ENCODE peak calls at places on chromosome 3, in ten cellular contexts. One of them, this sample, is unnamed.

GRCh38 chr3:99902091-99902490 is 84.4 kb downstream of the CMSS1 start:
- DNase-seq in NCI-H1048: no peak
- DNase-seq in AG20443: no peak
- DNase-seq in AML-193: no peak
- DNase-seq in KG1: no peak
- DNase-seq in NCI-H1694: no peak
- DNase-seq in T-helper 1 cell: no peak
- DNase-seq in HuH-7: no peak
- DNase-seq in sigmoid colon: no peak
- DNase-seq in HEK293T: no peak
- DNase-seq in this sample: no peak

GRCh38 chr3:5010140-5010539 is 30.9 kb downstream of the BHLHE40 start:
- DNase-seq in NCI-H1048: no peak
- DNase-seq in HuH-7: no peak
- DNase-seq in HEK293T: no peak
- DNase-seq in T-helper 1 cell: no peak
- DNase-seq in AG20443: no peak
- DNase-seq in KG1: no peak
- DNase-seq in AML-193: no peak
- DNase-seq in sigmoid colon: no peak
- DNase-seq in NCI-H1694: no peak
- DNase-seq in this sample: no peak

GRCh38 chr3:141796436-141797166 is 33.4 kb downstream of the GRK7 start:
- DNase-seq in KG1: peak
- DNase-seq in sigmoid colon: no peak
- DNase-seq in NCI-H1694: no peak
- DNase-seq in T-helper 1 cell: peak
- DNase-seq in AML-193: peak
- DNase-seq in AG20443: peak
- DNase-seq in HuH-7: no peak
- DNase-seq in NCI-H1048: no peak
- DNase-seq in HEK293T: no peak
- DNase-seq in this sample: no peak

GRCh38 chr3:89098964-89099585 is 8.3 kb upstream of the EPHA3 start:
- DNase-seq in NCI-H1048: peak
- DNase-seq in AG20443: peak
- DNase-seq in KG1: no peak
- DNase-seq in HEK293T: peak
- DNase-seq in HuH-7: no peak
- DNase-seq in NCI-H1694: no peak
- DNase-seq in T-helper 1 cell: peak
- DNase-seq in AML-193: peak
- DNase-seq in sigmoid colon: no peak
- DNase-seq in this sample: no peak

GRCh38 chr3:34377961-34378360 is 579.5 kb downstream of the PDCD6IP start:
- DNase-seq in sigmoid colon: no peak
- DNase-seq in HEK293T: no peak
- DNase-seq in T-helper 1 cell: no peak
- DNase-seq in KG1: no peak
- DNase-seq in AML-193: no peak
- DNase-seq in NCI-H1694: no peak
- DNase-seq in AG20443: no peak
- DNase-seq in NCI-H1048: no peak
- DNase-seq in HuH-7: no peak
- DNase-seq in this sample: no peak

GRCh38 chr3:145904138-145904537 is 256.8 kb downstream of the PLOD2 start:
- DNase-seq in HEK293T: no peak
- DNase-seq in AML-193: no peak
- DNase-seq in NCI-H1048: no peak
- DNase-seq in NCI-H1694: no peak
- DNase-seq in HuH-7: no peak
- DNase-seq in T-helper 1 cell: no peak
- DNase-seq in sigmoid colon: no peak
- DNase-seq in AG20443: no peak
- DNase-seq in KG1: no peak
- DNase-seq in this sample: no peak

GRCh38 chr3:117998071-117998470 is 1036.6 kb downstream of the IGSF11 start:
- DNase-seq in KG1: no peak
- DNase-seq in HuH-7: no peak
- DNase-seq in AG20443: peak
- DNase-seq in HEK293T: no peak
- DNase-seq in sigmoid colon: no peak
- DNase-seq in AML-193: no peak
- DNase-seq in T-helper 1 cell: no peak
- DNase-seq in NCI-H1694: no peak
- DNase-seq in NCI-H1048: no peak
- DNase-seq in this sample: no peak

GRCh38 chr3:133121471-133121870 is 83.3 kb downstream of the TMEM108 start:
- DNase-seq in HuH-7: no peak
- DNase-seq in KG1: no peak
- DNase-seq in T-helper 1 cell: no peak
- DNase-seq in NCI-H1694: no peak
- DNase-seq in HEK293T: no peak
- DNase-seq in sigmoid colon: no peak
- DNase-seq in AG20443: no peak
- DNase-seq in AML-193: no peak
- DNase-seq in NCI-H1048: no peak
- DNase-seq in this sample: no peak

GRCh38 chr3:155585384-155585783 is 159.5 kb downstream of the PLCH1 start:
- DNase-seq in AML-193: no peak
- DNase-seq in NCI-H1694: no peak
- DNase-seq in AG20443: no peak
- DNase-seq in sigmoid colon: no peak
- DNase-seq in HEK293T: no peak
- DNase-seq in HuH-7: no peak
- DNase-seq in NCI-H1048: no peak
- DNase-seq in T-helper 1 cell: no peak
- DNase-seq in KG1: no peak
- DNase-seq in this sample: no peak

GRCh38 chr3:100340527-100340926 is 6.0 kb downstream of the NIT2 start:
- DNase-seq in NCI-H1048: no peak
- DNase-seq in HEK293T: no peak
- DNase-seq in sigmoid colon: no peak
- DNase-seq in NCI-H1694: no peak
- DNase-seq in HuH-7: no peak
- DNase-seq in AG20443: no peak
- DNase-seq in AML-193: no peak
- DNase-seq in T-helper 1 cell: no peak
- DNase-seq in KG1: no peak
- DNase-seq in this sample: no peak

GRCh38 chr3:36496734-36497133 is 116.4 kb downstream of the STAC start:
- DNase-seq in NCI-H1694: no peak
- DNase-seq in sigmoid colon: no peak
- DNase-seq in T-helper 1 cell: no peak
- DNase-seq in HEK293T: no peak
- DNase-seq in HuH-7: no peak
- DNase-seq in NCI-H1048: no peak
- DNase-seq in KG1: no peak
- DNase-seq in AML-193: peak
- DNase-seq in AG20443: peak
- DNase-seq in this sample: no peak

GRCh38 chr3:110123929-110124328 is 786.6 kb upstream of the DPPA4 start:
- DNase-seq in T-helper 1 cell: no peak
- DNase-seq in HuH-7: no peak
- DNase-seq in AG20443: no peak
- DNase-seq in sigmoid colon: no peak
- DNase-seq in HEK293T: no peak
- DNase-seq in KG1: no peak
- DNase-seq in AML-193: no peak
- DNase-seq in NCI-H1048: no peak
- DNase-seq in NCI-H1694: no peak
- DNase-seq in this sample: no peak

GRCh38 chr3:174062923-174063322 is 665.4 kb downstream of the NLGN1 start:
- DNase-seq in sigmoid colon: no peak
- DNase-seq in AG20443: no peak
- DNase-seq in HEK293T: no peak
- DNase-seq in NCI-H1694: no peak
- DNase-seq in NCI-H1048: no peak
- DNase-seq in KG1: no peak
- DNase-seq in T-helper 1 cell: no peak
- DNase-seq in AML-193: no peak
- DNase-seq in HuH-7: no peak
- DNase-seq in this sample: no peak

GRCh38 chr3:129399145-129399894 is 29.1 kb downstream of the EFCAB12 start:
- DNase-seq in AG20443: peak
- DNase-seq in NCI-H1694: peak
- DNase-seq in HEK293T: peak
- DNase-seq in NCI-H1048: peak
- DNase-seq in T-helper 1 cell: peak
- DNase-seq in HuH-7: peak
- DNase-seq in sigmoid colon: peak
- DNase-seq in KG1: peak
- DNase-seq in AML-193: peak
- DNase-seq in this sample: peak

GRCh38 chr3:52522651-52523251 is 10.9 kb downstream of the NT5DC2 start:
- DNase-seq in sigmoid colon: peak
- DNase-seq in NCI-H1048: no peak
- DNase-seq in HuH-7: no peak
- DNase-seq in NCI-H1694: no peak
- DNase-seq in HEK293T: no peak
- DNase-seq in T-helper 1 cell: no peak
- DNase-seq in AML-193: no peak
- DNase-seq in AG20443: no peak
- DNase-seq in KG1: no peak
- DNase-seq in this sample: no peak

GRCh38 chr3:160027541-160028195 is 39.0 kb downstream of the IL12A start:
- DNase-seq in sigmoid colon: no peak
- DNase-seq in AML-193: peak
- DNase-seq in NCI-H1048: no peak
- DNase-seq in HuH-7: no peak
- DNase-seq in NCI-H1694: no peak
- DNase-seq in T-helper 1 cell: peak
- DNase-seq in HEK293T: no peak
- DNase-seq in AG20443: peak
- DNase-seq in KG1: no peak
- DNase-seq in this sample: no peak

GRCh38 chr3:58049143-58049785 is 41.0 kb downstream of the FLNB start:
- DNase-seq in NCI-H1048: no peak
- DNase-seq in AML-193: no peak
- DNase-seq in T-helper 1 cell: no peak
- DNase-seq in HuH-7: peak
- DNase-seq in KG1: no peak
- DNase-seq in NCI-H1694: no peak
- DNase-seq in HEK293T: peak
- DNase-seq in sigmoid colon: peak
- DNase-seq in AG20443: peak
- DNase-seq in this sample: no peak

GRCh38 chr3:147613710-147614109 is 204.5 kb downstream of the ZIC1 start:
- DNase-seq in sigmoid colon: no peak
- DNase-seq in T-helper 1 cell: no peak
- DNase-seq in HuH-7: no peak
- DNase-seq in NCI-H1694: no peak
- DNase-seq in AML-193: no peak
- DNase-seq in NCI-H1048: no peak
- DNase-seq in KG1: no peak
- DNase-seq in AG20443: no peak
- DNase-seq in HEK293T: no peak
- DNase-seq in this sample: no peak

GRCh38 chr3:121667333-121667732 is 6.6 kb upstream of the HCLS1 start:
- DNase-seq in AG20443: no peak
- DNase-seq in NCI-H1048: no peak
- DNase-seq in AML-193: no peak
- DNase-seq in KG1: no peak
- DNase-seq in HuH-7: no peak
- DNase-seq in NCI-H1694: no peak
- DNase-seq in HEK293T: no peak
- DNase-seq in sigmoid colon: no peak
- DNase-seq in T-helper 1 cell: no peak
- DNase-seq in this sample: no peak

GRCh38 chr3:85758442-85758841 is 799.7 kb downstream of the CADM2 start:
- DNase-seq in T-helper 1 cell: no peak
- DNase-seq in HEK293T: no peak
- DNase-seq in HuH-7: no peak
- DNase-seq in sigmoid colon: no peak
- DNase-seq in AML-193: no peak
- DNase-seq in NCI-H1694: no peak
- DNase-seq in KG1: no peak
- DNase-seq in NCI-H1048: no peak
- DNase-seq in AG20443: no peak
- DNase-seq in this sample: no peak

GRCh38 chr3:124593442-124593829 is 136.8 kb upstream of the UMPS start:
- DNase-seq in AML-193: no peak
- DNase-seq in HEK293T: no peak
- DNase-seq in HuH-7: no peak
- DNase-seq in NCI-H1048: no peak
- DNase-seq in sigmoid colon: no peak
- DNase-seq in T-helper 1 cell: no peak
- DNase-seq in KG1: no peak
- DNase-seq in AG20443: no peak
- DNase-seq in NCI-H1694: no peak
- DNase-seq in this sample: no peak

GRCh38 chr3:148974726-148975125 is 16.6 kb upstream of the GYG1 start:
- DNase-seq in KG1: no peak
- DNase-seq in HuH-7: no peak
- DNase-seq in NCI-H1694: no peak
- DNase-seq in sigmoid colon: no peak
- DNase-seq in HEK293T: no peak
- DNase-seq in T-helper 1 cell: no peak
- DNase-seq in NCI-H1048: no peak
- DNase-seq in AML-193: no peak
- DNase-seq in AG20443: no peak
- DNase-seq in this sample: no peak

GRCh38 chr3:118932822-118933558 is 101.7 kb downstream of the IGSF11 start:
- DNase-seq in KG1: no peak
- DNase-seq in sigmoid colon: peak
- DNase-seq in HuH-7: no peak
- DNase-seq in T-helper 1 cell: no peak
- DNase-seq in AG20443: peak
- DNase-seq in HEK293T: no peak
- DNase-seq in AML-193: peak
- DNase-seq in NCI-H1048: no peak
- DNase-seq in NCI-H1694: no peak
- DNase-seq in this sample: no peak

GRCh38 chr3:115916866-115917265 is 293.6 kb downstream of the GAP43 start:
- DNase-seq in KG1: no peak
- DNase-seq in AG20443: no peak
- DNase-seq in T-helper 1 cell: no peak
- DNase-seq in HEK293T: no peak
- DNase-seq in NCI-H1694: no peak
- DNase-seq in NCI-H1048: no peak
- DNase-seq in AML-193: no peak
- DNase-seq in HuH-7: no peak
- DNase-seq in sigmoid colon: no peak
- DNase-seq in this sample: no peak

GRCh38 chr3:196638922-196639516 is 475 bp upstream of the NRROS start:
- DNase-seq in KG1: peak
- DNase-seq in AML-193: no peak
- DNase-seq in AG20443: no peak
- DNase-seq in NCI-H1048: no peak
- DNase-seq in sigmoid colon: no peak
- DNase-seq in T-helper 1 cell: peak
- DNase-seq in HuH-7: no peak
- DNase-seq in HEK293T: no peak
- DNase-seq in NCI-H1694: no peak
- DNase-seq in this sample: no peak

GRCh38 chr3:141430326-141430725 is 56.5 kb upstream of the RASA2 start:
- DNase-seq in AG20443: no peak
- DNase-seq in AML-193: no peak
- DNase-seq in sigmoid colon: no peak
- DNase-seq in T-helper 1 cell: no peak
- DNase-seq in NCI-H1048: no peak
- DNase-seq in KG1: no peak
- DNase-seq in NCI-H1694: no peak
- DNase-seq in HuH-7: no peak
- DNase-seq in HEK293T: no peak
- DNase-seq in this sample: no peak

GRCh38 chr3:10219737-10220136 is 28.5 kb upstream of the TATDN2 start:
- DNase-seq in HEK293T: no peak
- DNase-seq in sigmoid colon: no peak
- DNase-seq in T-helper 1 cell: no peak
- DNase-seq in NCI-H1048: no peak
- DNase-seq in HuH-7: no peak
- DNase-seq in AG20443: no peak
- DNase-seq in AML-193: no peak
- DNase-seq in NCI-H1694: no peak
- DNase-seq in KG1: no peak
- DNase-seq in this sample: no peak

GRCh38 chr3:134832585-134832984 is 37.5 kb downstream of the EPHB1 start:
- DNase-seq in KG1: no peak
- DNase-seq in AML-193: no peak
- DNase-seq in NCI-H1694: no peak
- DNase-seq in T-helper 1 cell: no peak
- DNase-seq in HuH-7: no peak
- DNase-seq in NCI-H1048: no peak
- DNase-seq in sigmoid colon: no peak
- DNase-seq in AG20443: no peak
- DNase-seq in HEK293T: no peak
- DNase-seq in this sample: no peak